ENCODE peak calls at places on chromosomes 12 and 14, in six cellular contexts. One of them, this sample, is unnamed.

GRCh38 chr12:73421832-73422231 is 1115.8 kb upstream of the ATXN7L3B start:
- DNase-seq in lower lobe of right lung: no peak
- DNase-seq in RWPE1: peak
- DNase-seq in sigmoid colon: no peak
- DNase-seq in IMR-90: no peak
- DNase-seq in effector memory CD4-positive, alpha-beta T cell: no peak
- DNase-seq in this sample: peak

GRCh38 chr12:42698213-42698612 is 108.7 kb upstream of the PRICKLE1 start:
- DNase-seq in lower lobe of right lung: no peak
- DNase-seq in RWPE1: peak
- DNase-seq in sigmoid colon: peak
- DNase-seq in IMR-90: no peak
- DNase-seq in effector memory CD4-positive, alpha-beta T cell: no peak
- DNase-seq in this sample: no peak

GRCh38 chr12:117231750-117232149 is 41.5 kb upstream of the FBXO21 start:
- DNase-seq in lower lobe of right lung: no peak
- DNase-seq in RWPE1: no peak
- DNase-seq in sigmoid colon: no peak
- DNase-seq in IMR-90: no peak
- DNase-seq in effector memory CD4-positive, alpha-beta T cell: no peak
- DNase-seq in this sample: no peak

GRCh38 chr12:82805812-82806497 is 119.2 kb downstream of the TMTC2 start:
- DNase-seq in lower lobe of right lung: no peak
- DNase-seq in RWPE1: no peak
- DNase-seq in sigmoid colon: no peak
- DNase-seq in IMR-90: peak
- DNase-seq in effector memory CD4-positive, alpha-beta T cell: no peak
- DNase-seq in this sample: peak

GRCh38 chr12:89280833-89281533 is 71.3 kb downstream of the DUSP6 start:
- DNase-seq in lower lobe of right lung: no peak
- DNase-seq in RWPE1: no peak
- DNase-seq in sigmoid colon: no peak
- DNase-seq in IMR-90: peak
- DNase-seq in effector memory CD4-positive, alpha-beta T cell: no peak
- DNase-seq in this sample: no peak

GRCh38 chr12:63103489-63104131 is 47.4 kb downstream of the AVPR1A start:
- DNase-seq in lower lobe of right lung: no peak
- DNase-seq in RWPE1: peak
- DNase-seq in sigmoid colon: no peak
- DNase-seq in IMR-90: peak
- DNase-seq in effector memory CD4-positive, alpha-beta T cell: no peak
- DNase-seq in this sample: no peak

GRCh38 chr12:62657363-62657632 is 190.7 kb downstream of the MON2 start:
- DNase-seq in lower lobe of right lung: no peak
- DNase-seq in RWPE1: no peak
- DNase-seq in sigmoid colon: no peak
- DNase-seq in IMR-90: no peak
- DNase-seq in effector memory CD4-positive, alpha-beta T cell: no peak
- DNase-seq in this sample: no peak

GRCh38 chr12:88127099-88127498 is 14.8 kb downstream of the CEP290 start:
- DNase-seq in lower lobe of right lung: no peak
- DNase-seq in RWPE1: no peak
- DNase-seq in sigmoid colon: no peak
- DNase-seq in IMR-90: no peak
- DNase-seq in effector memory CD4-positive, alpha-beta T cell: no peak
- DNase-seq in this sample: no peak

GRCh38 chr14:99568567-99569560 is 35.1 kb downstream of the CCDC85C start:
- DNase-seq in lower lobe of right lung: no peak
- DNase-seq in RWPE1: no peak
- DNase-seq in sigmoid colon: peak
- DNase-seq in IMR-90: peak
- DNase-seq in effector memory CD4-positive, alpha-beta T cell: no peak
- DNase-seq in this sample: no peak

GRCh38 chr12:28130625-28131598 is 59.3 kb upstream of the CCDC91 start:
- DNase-seq in lower lobe of right lung: no peak
- DNase-seq in RWPE1: peak
- DNase-seq in sigmoid colon: peak
- DNase-seq in IMR-90: peak
- DNase-seq in effector memory CD4-positive, alpha-beta T cell: no peak
- DNase-seq in this sample: peak
- H3K27ac ChIP-seq in lower lobe of right lung: no peak
- H3K27ac ChIP-seq in RWPE1: peak
- H3K27ac ChIP-seq in sigmoid colon: peak
- H3K27ac ChIP-seq in IMR-90: peak
- H3K27ac ChIP-seq in effector memory CD4-positive, alpha-beta T cell: no peak
- H3K27ac ChIP-seq in this sample: peak

GRCh38 chr12:65355461-65355860 is 77.0 kb downstream of the MSRB3 start:
- DNase-seq in lower lobe of right lung: no peak
- DNase-seq in RWPE1: peak
- DNase-seq in sigmoid colon: no peak
- DNase-seq in IMR-90: peak
- DNase-seq in effector memory CD4-positive, alpha-beta T cell: no peak
- DNase-seq in this sample: peak
- H3K27ac ChIP-seq in lower lobe of right lung: no peak
- H3K27ac ChIP-seq in RWPE1: no peak
- H3K27ac ChIP-seq in sigmoid colon: no peak
- H3K27ac ChIP-seq in IMR-90: no peak
- H3K27ac ChIP-seq in effector memory CD4-positive, alpha-beta T cell: no peak
- H3K27ac ChIP-seq in this sample: no peak

DNA sequence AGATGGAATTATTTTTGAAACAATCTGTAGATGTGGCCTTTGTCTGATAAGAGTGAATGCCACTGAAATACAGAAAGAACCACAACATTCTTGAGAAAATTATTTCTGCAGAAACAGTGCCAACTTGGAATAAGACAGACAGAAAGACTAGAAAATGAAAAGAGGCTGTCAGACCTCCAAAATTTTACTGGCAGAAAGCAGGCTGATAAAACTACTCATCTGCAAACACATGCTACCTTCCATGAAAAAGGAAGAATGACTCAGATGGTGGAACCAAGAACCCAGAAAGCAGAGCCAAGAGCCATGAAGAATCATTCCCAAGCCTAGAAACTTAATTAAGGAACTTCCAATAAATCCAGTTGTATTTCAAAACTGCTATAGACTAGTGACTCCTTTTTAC is 31.9 kb upstream of the OSBPL8 start:
- DNase-seq in lower lobe of right lung: no peak
- DNase-seq in RWPE1: no peak
- DNase-seq in sigmoid colon: no peak
- DNase-seq in IMR-90: peak
- DNase-seq in effector memory CD4-positive, alpha-beta T cell: no peak
- DNase-seq in this sample: no peak
- H3K27ac ChIP-seq in lower lobe of right lung: no peak
- H3K27ac ChIP-seq in RWPE1: no peak
- H3K27ac ChIP-seq in sigmoid colon: no peak
- H3K27ac ChIP-seq in IMR-90: no peak
- H3K27ac ChIP-seq in effector memory CD4-positive, alpha-beta T cell: no peak
- H3K27ac ChIP-seq in this sample: no peak

GRCh38 chr14:76456200-76456599 is 80.3 kb downstream of the ESRRB start:
- DNase-seq in lower lobe of right lung: no peak
- DNase-seq in RWPE1: peak
- DNase-seq in sigmoid colon: no peak
- DNase-seq in IMR-90: peak
- DNase-seq in effector memory CD4-positive, alpha-beta T cell: no peak
- DNase-seq in this sample: no peak
- H3K27ac ChIP-seq in lower lobe of right lung: no peak
- H3K27ac ChIP-seq in RWPE1: no peak
- H3K27ac ChIP-seq in sigmoid colon: no peak
- H3K27ac ChIP-seq in IMR-90: no peak
- H3K27ac ChIP-seq in effector memory CD4-positive, alpha-beta T cell: no peak
- H3K27ac ChIP-seq in this sample: no peak